ENCODE peak calls at places on chromosomes 4 and X, in five cellular contexts. D is AG10803, C is MM.1S, T is NB4, Z is neural progenitor cell. O is an unnamed sample.

GRCh38 chr4:85368240-85368639 is 106.7 kb upstream of the ARHGAP24 start:
- DNase-seq in D (no peak), C (no peak), T (no peak), Z (peak; percentile 8), O (no peak)

GRCh38 chr4:56388311-56388710 is 1.0 kb upstream of the AASDH start:
- DNase-seq in D (no peak), T (peak; percentile 40), C (peak; percentile 14), Z (no peak), O (no peak)

GRCh38 chrX:74924449-74925209 is 623 bp downstream of the NEXMIF start:
- DNase-seq in D (peak; percentile 1), C (peak; percentile 65), Z (peak; percentile 52), T (no peak), O (peak; percentile 6)

GRCh38 chr4:156638925-156639605 is 332.5 kb downstream of the PDGFC start:
- DNase-seq in D (peak; percentile 79), Z (no peak), C (no peak), T (no peak), O (peak; percentile 82)

GRCh38 chr4:8846864-8847263 is 24.8 kb downstream of the HMX1 start:
- DNase-seq in T (no peak), C (no peak), Z (no peak), D (no peak), O (no peak)

GRCh38 chrX:103699243-103699642 is 11.5 kb upstream of the TMEM31 start:
- DNase-seq in Z (no peak), C (no peak), D (no peak), T (no peak), O (no peak)

GRCh38 chrX:17860179-17860780 is 818 bp downstream of the RAI2 start:
- DNase-seq in Z (peak; percentile 39), C (no peak), T (no peak), D (peak; percentile 0), O (no peak)

GRCh38 chr4:3215256-3215655 is 33.7 kb upstream of the MSANTD1 start:
- DNase-seq in C (no peak), Z (no peak), T (no peak), D (no peak), O (no peak)

GRCh38 chr4:37601527-37601926 is 84.6 kb downstream of the RELL1 start:
- DNase-seq in Z (no peak), T (peak; percentile 88), D (peak; percentile 71), C (no peak), O (peak; percentile 46)

GRCh38 chr4:56158483-56158882 is 209.7 kb downstream of the CEP135 start:
- DNase-seq in T (no peak), Z (no peak), D (no peak), C (no peak), O (no peak)

GRCh38 chr4:48756689-48757220 is 23.3 kb downstream of the FRYL start:
- DNase-seq in C (no peak), Z (no peak), T (no peak), D (no peak), O (no peak)

GRCh38 chrX:69133561-69134542 is 31.4 kb downstream of the PJA1 start:
- DNase-seq in D (peak; percentile 78), C (no peak), T (peak; percentile 25), Z (peak; percentile 75), O (peak; percentile 63)

GRCh38 chr4:83582289-83582756 is 46.4 kb downstream of the GPAT3 start:
- DNase-seq in Z (no peak), D (peak; percentile 72), T (peak; percentile 14), C (no peak), O (peak; percentile 51)

GRCh38 chr4:169283114-169283509 is 12.4 kb upstream of the SH3RF1 start:
- DNase-seq in Z (no peak), T (no peak), D (peak; percentile 98), C (no peak), O (peak; percentile 90)

GRCh38 chrX:110145854-110146253 is 142.9 kb downstream of the TMEM164 start:
- DNase-seq in C (peak; percentile 30), Z (no peak), T (peak; percentile 47), D (peak; percentile 29), O (peak; percentile 43)

GRCh38 chr4:112517067-112517588 is 1.1 kb upstream of the NEUROG2 start:
- DNase-seq in D (no peak), T (peak; percentile 56), Z (peak; percentile 78), C (no peak), O (no peak)

GRCh38 chr4:88697113-88697512 is 516 bp downstream of the NAP1L5 start:
- DNase-seq in Z (no peak), D (peak; percentile 32), C (no peak), T (peak; percentile 4), O (peak; percentile 36)

GRCh38 chr4:26058537-26058936 is 144.5 kb downstream of the SMIM20 start:
- DNase-seq in D (peak; percentile 58), T (no peak), C (no peak), Z (no peak), O (no peak)

GRCh38 chr4:113973349-113973748 is 6.1 kb downstream of the ARSJ start:
- DNase-seq in C (no peak), Z (no peak), D (no peak), T (no peak), O (no peak)

GRCh38 chr4:113974467-113974866 is 5.0 kb downstream of the ARSJ start:
- DNase-seq in Z (no peak), D (no peak), T (no peak), C (no peak), O (no peak)

GRCh38 chr4:113976937-113977855 is 2.3 kb downstream of the ARSJ start:
- DNase-seq in D (no peak), Z (no peak), C (no peak), T (no peak), O (peak; percentile 51)

GRCh38 chr4:113978105-113978504 is 1.3 kb downstream of the ARSJ start:
- DNase-seq in C (no peak), Z (no peak), D (no peak), T (no peak), O (peak; percentile 34)

DNA sequence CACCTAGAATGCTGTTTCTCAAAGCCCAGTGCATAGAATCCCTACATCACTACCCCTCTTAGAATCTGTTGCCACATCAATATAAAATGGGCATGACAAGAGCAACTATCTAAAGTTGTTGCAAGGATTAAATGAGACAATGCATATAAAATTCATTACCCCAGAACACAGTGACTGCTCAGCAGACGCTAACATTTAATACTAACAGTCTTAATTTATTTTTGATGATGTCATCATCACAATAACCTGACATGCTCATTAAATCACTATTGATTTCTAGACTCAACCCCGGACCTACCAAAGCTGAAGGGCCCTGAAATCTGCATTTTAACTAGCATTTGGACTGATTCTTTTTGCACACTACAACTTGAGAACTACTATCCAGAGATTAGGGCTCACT is 3.9 kb downstream of the ARSJ start:
- DNase-seq in D (no peak), C (no peak), T (no peak), Z (no peak), O (no peak)
- H3K4me3 ChIP-seq in D (peak overlapping the region; percentile 81), C (no peak overlapping the region), T (no peak overlapping the region), Z (no peak overlapping the region), O (peak overlapping the region; percentile 85)

DNA sequence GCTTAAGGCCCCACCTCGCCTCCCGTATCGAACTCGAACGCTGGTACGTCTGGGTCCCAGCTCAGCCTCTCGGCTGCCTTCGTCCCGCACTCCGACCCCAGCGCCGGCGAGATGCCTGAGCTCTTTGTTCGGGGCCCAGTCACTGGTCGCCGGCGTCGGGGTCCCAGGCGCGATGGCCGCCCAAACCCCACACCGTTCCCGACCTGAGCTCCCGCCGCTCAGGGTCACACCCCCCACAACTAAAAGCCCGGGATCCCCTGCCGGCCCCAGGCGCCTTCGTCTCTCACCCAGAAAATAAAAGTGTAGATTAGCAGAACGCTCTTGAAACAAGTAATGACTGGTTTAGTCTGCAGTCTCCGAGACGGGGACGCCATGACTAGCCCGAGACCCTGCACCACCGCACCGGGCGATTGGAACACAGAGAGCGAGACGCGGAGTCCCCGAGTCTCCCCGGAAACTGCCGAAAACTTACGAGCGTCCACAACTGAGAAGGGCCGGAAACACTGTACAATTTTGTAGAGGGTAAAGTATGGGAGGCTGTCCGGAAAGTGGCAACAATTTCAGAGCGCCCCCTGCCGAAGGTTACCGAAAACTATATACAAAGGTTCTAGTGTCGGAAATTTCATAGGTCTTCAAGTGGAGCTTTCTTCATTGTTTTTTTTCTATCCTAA is at the start of gene TSPAN6:
- DNase-seq in T (peak; percentile 1), C (peak; percentile 63), D (peak; percentile 80), Z (peak; percentile 87), O (peak; percentile 89)
- TF ChIP-seq CTCF in T (peak; percentile 22), C (peak; percentile 40), D (peak; percentile 63), Z (peak; percentile 61), O (peak; percentile 53)

GRCh38 chr4:152351080-152351479 is 184.8 kb downstream of the FBXW7 start:
- DNase-seq in Z (no peak), C (no peak), T (no peak), D (no peak), O (no peak)
- H3K4me3 ChIP-seq in Z (no peak overlapping the region), C (no peak overlapping the region), T (no peak overlapping the region), D (peak overlapping the region; percentile 69), O (peak overlapping the region; percentile 21)

GRCh38 chr4:152348670-152349069 is 187.2 kb downstream of the FBXW7 start:
- DNase-seq in D (no peak), T (no peak), C (no peak), Z (peak; percentile 23), O (peak; percentile 16)
- TF ChIP-seq CTCF in D (peak; percentile 42), T (no peak), C (peak; percentile 21), Z (peak; percentile 38), O (peak; percentile 31)